ENCODE peak calls at places on chromosomes 5 and 9, in six cellular contexts. One of them, this sample, is unnamed.

GRCh38 chr9:122056484-122056883 is 36.6 kb downstream of the TTLL11 start:
- DNase-seq in mesenchymal stem cell: no peak
- DNase-seq in H1: no peak
- DNase-seq in IMR-90: no peak
- DNase-seq in neuronal stem cell: peak
- DNase-seq in H9: peak
- DNase-seq in this sample: peak

GRCh38 chr9:108552459-108553040 is 303.2 kb downstream of the ACTL7B start:
- DNase-seq in mesenchymal stem cell: no peak
- DNase-seq in H1: no peak
- DNase-seq in IMR-90: peak
- DNase-seq in neuronal stem cell: no peak
- DNase-seq in H9: no peak
- DNase-seq in this sample: no peak

GRCh38 chr9:119736478-119737454 is 367.5 kb upstream of the BRINP1 start:
- DNase-seq in mesenchymal stem cell: no peak
- DNase-seq in H1: no peak
- DNase-seq in IMR-90: no peak
- DNase-seq in neuronal stem cell: no peak
- DNase-seq in H9: no peak
- DNase-seq in this sample: no peak

GRCh38 chr5:81779125-81779934 is 28.4 kb upstream of the SSBP2 start:
- DNase-seq in mesenchymal stem cell: peak
- DNase-seq in H1: no peak
- DNase-seq in IMR-90: peak
- DNase-seq in neuronal stem cell: no peak
- DNase-seq in H9: no peak
- DNase-seq in this sample: no peak

GRCh38 chr9:93020785-93021670 is 37.5 kb upstream of the SUSD3 start:
- DNase-seq in mesenchymal stem cell: no peak
- DNase-seq in H1: no peak
- DNase-seq in IMR-90: no peak
- DNase-seq in neuronal stem cell: no peak
- DNase-seq in H9: no peak
- DNase-seq in this sample: no peak

GRCh38 chr9:94623253-94623652 is 16.1 kb downstream of the FBP1 start:
- DNase-seq in mesenchymal stem cell: peak
- DNase-seq in H1: no peak
- DNase-seq in IMR-90: no peak
- DNase-seq in neuronal stem cell: peak
- DNase-seq in H9: peak
- DNase-seq in this sample: peak

GRCh38 chr5:144820285-144820684 is 649.6 kb downstream of the KCTD16 start:
- DNase-seq in mesenchymal stem cell: no peak
- DNase-seq in H1: no peak
- DNase-seq in IMR-90: no peak
- DNase-seq in neuronal stem cell: no peak
- DNase-seq in H9: no peak
- DNase-seq in this sample: no peak

GRCh38 chr5:72256536-72256935 is 63.5 kb downstream of the MRPS27 start:
- DNase-seq in mesenchymal stem cell: no peak
- DNase-seq in H1: no peak
- DNase-seq in IMR-90: peak
- DNase-seq in neuronal stem cell: no peak
- DNase-seq in H9: no peak
- DNase-seq in this sample: no peak

GRCh38 chr9:14423816-14424261 is 109.9 kb upstream of the NFIB start:
- DNase-seq in mesenchymal stem cell: peak
- DNase-seq in H1: no peak
- DNase-seq in IMR-90: peak
- DNase-seq in neuronal stem cell: no peak
- DNase-seq in H9: no peak
- DNase-seq in this sample: peak

GRCh38 chr5:142319105-142319504 is 5.7 kb downstream of the SPRY4 start:
- DNase-seq in mesenchymal stem cell: peak
- DNase-seq in H1: no peak
- DNase-seq in IMR-90: no peak
- DNase-seq in neuronal stem cell: no peak
- DNase-seq in H9: no peak
- DNase-seq in this sample: no peak

DNA sequence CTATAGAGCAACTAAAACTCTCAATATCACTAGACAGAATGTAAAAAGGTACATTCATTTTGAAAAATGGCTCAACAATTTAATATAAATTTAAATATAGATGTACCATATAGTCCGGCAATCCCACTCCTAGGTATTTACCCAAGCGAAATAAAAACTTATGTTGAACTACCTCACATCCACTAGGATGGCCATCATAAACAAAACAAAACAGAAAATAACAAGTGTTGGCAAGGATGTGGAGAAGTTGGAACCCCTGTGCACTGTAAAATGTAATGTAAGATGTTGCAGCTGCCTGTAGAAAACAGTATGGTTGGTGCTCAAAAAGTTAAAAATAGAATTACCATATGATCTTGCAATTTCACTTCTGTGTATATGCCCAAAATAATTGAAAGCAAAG is 36.9 kb upstream of the SELENOP start:
- DNase-seq in mesenchymal stem cell: no peak
- DNase-seq in H1: no peak
- DNase-seq in IMR-90: no peak
- DNase-seq in neuronal stem cell: no peak
- DNase-seq in H9: no peak
- DNase-seq in this sample: no peak
- H3K23ac ChIP-seq in mesenchymal stem cell: no peak
- H3K23ac ChIP-seq in H1: no peak
- H3K23ac ChIP-seq in IMR-90: no peak
- H3K23ac ChIP-seq in neuronal stem cell: no peak
- H3K23ac ChIP-seq in H9: no peak
- H3K23ac ChIP-seq in this sample: no peak

GRCh38 chr9:134391319-134392231 is 65.3 kb downstream of the RXRA start:
- DNase-seq in mesenchymal stem cell: no peak
- DNase-seq in H1: no peak
- DNase-seq in IMR-90: no peak
- DNase-seq in neuronal stem cell: no peak
- DNase-seq in H9: no peak
- DNase-seq in this sample: no peak

GRCh38 chr9:134395727-134396257 is 69.5 kb downstream of the RXRA start:
- DNase-seq in mesenchymal stem cell: no peak
- DNase-seq in H1: no peak
- DNase-seq in IMR-90: no peak
- DNase-seq in neuronal stem cell: no peak
- DNase-seq in H9: no peak
- DNase-seq in this sample: no peak

GRCh38 chr9:134395002-134395517 is 68.8 kb downstream of the RXRA start:
- DNase-seq in mesenchymal stem cell: no peak
- DNase-seq in H1: no peak
- DNase-seq in IMR-90: no peak
- DNase-seq in neuronal stem cell: no peak
- DNase-seq in H9: no peak
- DNase-seq in this sample: no peak

GRCh38 chr9:134392900-134393299 is 66.6 kb downstream of the RXRA start:
- DNase-seq in mesenchymal stem cell: no peak
- DNase-seq in H1: no peak
- DNase-seq in IMR-90: no peak
- DNase-seq in neuronal stem cell: no peak
- DNase-seq in H9: no peak
- DNase-seq in this sample: no peak

DNA sequence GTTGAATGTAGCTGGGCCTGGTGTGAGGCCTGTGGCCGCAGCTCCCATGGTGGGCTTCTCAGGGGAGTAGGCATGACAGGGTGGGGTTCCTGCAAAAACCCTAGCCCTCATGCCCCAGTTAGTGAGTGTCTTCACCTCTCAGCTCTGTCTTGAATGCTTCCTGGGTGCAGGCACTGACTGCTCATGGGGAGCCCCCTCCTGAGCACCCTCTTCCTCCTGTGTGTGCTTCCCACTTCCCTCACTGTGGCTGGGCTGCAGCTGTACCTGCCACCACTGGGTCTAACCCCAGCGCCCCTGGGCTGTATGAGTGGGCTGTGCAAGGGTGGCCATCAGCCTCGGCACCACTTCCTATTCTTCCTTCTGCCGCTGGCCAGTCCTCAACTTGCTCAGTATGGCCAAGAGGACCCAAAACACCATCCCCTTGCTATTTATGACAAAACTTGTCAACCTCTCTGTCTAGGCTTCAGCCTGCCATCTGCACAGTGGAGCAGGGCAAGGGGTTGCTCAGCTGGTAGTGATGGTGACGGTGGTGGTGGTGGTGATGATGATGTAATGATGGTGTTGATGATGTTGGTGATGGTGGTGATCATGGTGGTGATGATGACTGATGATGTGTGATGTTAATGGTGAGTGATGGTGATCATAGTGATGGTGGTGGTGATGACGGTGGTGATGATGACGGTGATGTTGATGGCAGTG is 67.5 kb downstream of the RXRA start:
- DNase-seq in mesenchymal stem cell: no peak
- DNase-seq in H1: no peak
- DNase-seq in IMR-90: no peak
- DNase-seq in neuronal stem cell: no peak
- DNase-seq in H9: no peak
- DNase-seq in this sample: no peak
- H3K4ac ChIP-seq in mesenchymal stem cell: no peak
- H3K4ac ChIP-seq in H1: no peak
- H3K4ac ChIP-seq in IMR-90: no peak
- H3K4ac ChIP-seq in neuronal stem cell: no peak
- H3K4ac ChIP-seq in H9: no peak
- H3K4ac ChIP-seq in this sample: no peak

DNA sequence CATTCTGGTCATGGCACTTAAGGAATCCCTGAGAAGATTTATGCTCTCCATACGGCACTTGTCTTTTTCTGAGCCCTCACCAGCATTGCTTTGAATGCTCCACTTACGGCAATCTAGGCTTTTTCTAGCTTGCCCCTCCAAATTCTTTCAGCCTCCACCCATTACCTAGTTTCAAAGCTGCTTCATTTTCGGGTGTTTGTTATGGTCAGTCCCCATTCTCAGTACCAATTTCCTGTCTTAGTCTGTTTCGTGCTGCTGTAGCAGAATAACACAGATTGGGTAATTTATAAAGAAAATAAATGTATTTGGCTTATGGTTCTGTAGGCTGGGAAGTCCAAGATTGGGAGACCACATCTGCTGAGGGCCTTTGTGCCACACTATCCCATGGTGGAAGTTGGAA is 42.0 kb downstream of the ARHGEF28 start:
- DNase-seq in mesenchymal stem cell: no peak
- DNase-seq in H1: no peak
- DNase-seq in IMR-90: no peak
- DNase-seq in neuronal stem cell: no peak
- DNase-seq in H9: no peak
- DNase-seq in this sample: no peak
- H3K23ac ChIP-seq in mesenchymal stem cell: no peak
- H3K23ac ChIP-seq in H1: no peak
- H3K23ac ChIP-seq in IMR-90: no peak
- H3K23ac ChIP-seq in neuronal stem cell: no peak
- H3K23ac ChIP-seq in H9: no peak
- H3K23ac ChIP-seq in this sample: no peak

DNA sequence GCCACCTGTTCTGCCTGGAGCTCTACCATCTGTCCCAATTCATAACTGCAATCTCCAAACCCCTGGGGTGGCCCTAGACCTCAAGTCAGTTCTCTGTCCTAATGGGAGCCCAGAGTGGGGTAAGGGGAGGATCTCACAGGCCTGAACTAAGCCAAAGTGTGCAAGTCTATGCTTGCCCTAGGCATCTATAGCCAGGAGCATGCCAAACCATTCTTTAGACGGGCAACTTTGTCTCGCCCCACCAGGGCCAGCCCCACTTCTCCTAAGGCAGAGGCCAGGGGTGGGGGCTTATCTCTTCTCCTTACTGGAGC is 3.3 kb downstream of the ACSL6 start:
- DNase-seq in mesenchymal stem cell: no peak
- DNase-seq in H1: no peak
- DNase-seq in IMR-90: no peak
- DNase-seq in neuronal stem cell: no peak
- DNase-seq in H9: no peak
- DNase-seq in this sample: no peak
- H3K4ac ChIP-seq in mesenchymal stem cell: no peak
- H3K4ac ChIP-seq in H1: no peak
- H3K4ac ChIP-seq in IMR-90: no peak
- H3K4ac ChIP-seq in neuronal stem cell: no peak
- H3K4ac ChIP-seq in H9: no peak
- H3K4ac ChIP-seq in this sample: no peak

DNA sequence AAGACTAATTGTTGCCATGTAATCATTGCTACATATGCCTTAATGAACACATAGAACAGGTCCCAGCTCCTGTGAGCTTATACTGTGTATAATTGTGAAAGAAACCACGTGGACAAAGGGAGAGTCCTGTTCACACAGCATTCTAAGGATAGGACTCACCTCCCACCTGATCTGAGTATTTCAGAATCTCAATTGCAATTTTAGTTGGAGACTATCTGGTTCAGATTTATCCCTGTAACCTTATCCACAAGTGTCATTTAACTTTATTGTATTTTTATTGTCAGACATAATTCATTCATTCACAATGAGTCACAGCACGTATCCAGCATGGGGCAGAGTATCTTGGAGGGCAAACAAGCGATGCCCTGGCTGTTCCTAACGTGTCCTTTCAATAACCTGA is 448.3 kb downstream of the NTRK2 start:
- DNase-seq in mesenchymal stem cell: no peak
- DNase-seq in H1: no peak
- DNase-seq in IMR-90: no peak
- DNase-seq in neuronal stem cell: no peak
- DNase-seq in H9: no peak
- DNase-seq in this sample: no peak
- H3K23ac ChIP-seq in mesenchymal stem cell: no peak
- H3K23ac ChIP-seq in H1: no peak
- H3K23ac ChIP-seq in IMR-90: no peak
- H3K23ac ChIP-seq in neuronal stem cell: no peak
- H3K23ac ChIP-seq in H9: no peak
- H3K23ac ChIP-seq in this sample: no peak

GRCh38 chr5:54304031-54304430 is 6.3 kb downstream of the ARL15 start:
- DNase-seq in mesenchymal stem cell: no peak
- DNase-seq in H1: no peak
- DNase-seq in IMR-90: no peak
- DNase-seq in neuronal stem cell: no peak
- DNase-seq in H9: no peak
- DNase-seq in this sample: no peak
- H3K4ac ChIP-seq in mesenchymal stem cell: no peak
- H3K4ac ChIP-seq in H1: no peak
- H3K4ac ChIP-seq in IMR-90: no peak
- H3K4ac ChIP-seq in neuronal stem cell: no peak
- H3K4ac ChIP-seq in H9: no peak
- H3K4ac ChIP-seq in this sample: no peak

GRCh38 chr5:69416699-69417098 is 1.8 kb downstream of the MARVELD2 start:
- DNase-seq in mesenchymal stem cell: no peak
- DNase-seq in H1: no peak
- DNase-seq in IMR-90: no peak
- DNase-seq in neuronal stem cell: no peak
- DNase-seq in H9: no peak
- DNase-seq in this sample: no peak
- H3K23ac ChIP-seq in mesenchymal stem cell: no peak
- H3K23ac ChIP-seq in H1: no peak
- H3K23ac ChIP-seq in IMR-90: no peak
- H3K23ac ChIP-seq in neuronal stem cell: no peak
- H3K23ac ChIP-seq in H9: no peak
- H3K23ac ChIP-seq in this sample: peak

DNA sequence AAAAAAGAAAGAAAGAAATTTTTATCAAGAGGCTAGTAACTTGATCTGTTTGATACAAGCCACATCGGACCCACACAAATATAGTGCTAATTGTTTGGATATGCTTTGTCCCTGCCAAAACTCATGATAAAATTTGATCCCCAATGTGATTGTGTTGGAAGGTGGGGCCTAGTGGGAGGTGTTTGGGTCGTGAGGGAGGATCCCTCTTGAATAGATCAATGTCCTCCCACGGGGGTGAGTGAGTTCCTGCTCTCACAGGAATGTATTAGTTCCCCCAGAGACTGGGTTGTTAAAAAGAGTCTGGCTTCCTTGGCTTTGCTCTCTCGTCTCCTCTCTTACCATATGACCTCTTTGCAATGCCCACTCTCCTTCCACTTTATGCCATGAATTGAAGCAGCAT is 80.6 kb upstream of the CPLX2 start:
- DNase-seq in mesenchymal stem cell: no peak
- DNase-seq in H1: no peak
- DNase-seq in IMR-90: no peak
- DNase-seq in neuronal stem cell: no peak
- DNase-seq in H9: no peak
- DNase-seq in this sample: no peak
- H3K4ac ChIP-seq in mesenchymal stem cell: no peak
- H3K4ac ChIP-seq in H1: no peak
- H3K4ac ChIP-seq in IMR-90: no peak
- H3K4ac ChIP-seq in neuronal stem cell: no peak
- H3K4ac ChIP-seq in H9: no peak
- H3K4ac ChIP-seq in this sample: no peak